ENCODE peak calls at places on chromosomes 2 and 18, in nine cellular contexts. H is GM06990; Q is progenitor cell of endocrine pancreas; S is stimulated activated CD8-positive, alpha-beta memory T cell treated with anti-CD3 and anti-CD28 coated beads, Interleukin-15, amount 100 ng/mL, for 24 hours; F is HTR-8/SVneo; T is HuH-7; Z is DND-41; E is pancreas; W is GM13976. V is an unnamed sample.

GRCh38 chr2:3534251-3534814 is 15.0 kb upstream of the ADI1 start:
- DNase-seq in E (no peak), F (no peak), S (no peak), Z (no peak), W (no peak), Q (no peak), H (no peak), T (no peak), V (no peak)

GRCh38 chr2:190678444-190679162 is 29.7 kb downstream of the NAB1 start:
- DNase-seq in F (no peak), Z (peak), S (no peak), W (no peak), H (peak), E (no peak), Q (no peak), T (no peak), V (peak)

GRCh38 chr2:47041065-47041464 is 114.0 kb downstream of the STPG4 start:
- DNase-seq in Z (no peak), F (no peak), W (no peak), T (no peak), E (no peak), S (no peak), Q (no peak), H (no peak), V (no peak)

GRCh38 chr18:79401494-79402208 is 5.9 kb downstream of the NFATC1 start:
- DNase-seq in E (no peak), F (no peak), Z (no peak), T (no peak), H (no peak), S (no peak), Q (no peak), W (no peak), V (no peak)

GRCh38 chr2:172539767-172540166 is 16.1 kb upstream of the PDK1 start:
- DNase-seq in T (no peak), H (no peak), S (no peak), Z (no peak), E (no peak), W (no peak), Q (no peak), F (no peak), V (no peak)

GRCh38 chr2:118580651-118581050 is 266.8 kb downstream of the EN1 start:
- DNase-seq in H (no peak), F (no peak), T (no peak), Z (no peak), Q (no peak), S (no peak), E (no peak), W (no peak), V (no peak)

GRCh38 chr2:112024246-112024645 is 30.8 kb upstream of the TMEM87B start:
- DNase-seq in F (no peak), Q (no peak), S (no peak), Z (no peak), E (no peak), H (no peak), W (no peak), T (no peak), V (no peak)

GRCh38 chr2:217875556-217876252 is 127.1 kb downstream of the TNS1 start:
- DNase-seq in S (no peak), Q (no peak), W (no peak), F (no peak), T (no peak), Z (no peak), H (no peak), E (no peak), V (no peak)

GRCh38 chr2:98518106-98518505 is 73.4 kb downstream of the INPP4A start:
- DNase-seq in S (no peak), F (peak), T (peak), E (no peak), Z (peak), H (peak), Q (no peak), W (peak), V (no peak)

GRCh38 chr2:151423760-151424159 is 14.1 kb downstream of the RIF1 start:
- DNase-seq in T (no peak), W (no peak), F (no peak), Z (no peak), S (no peak), E (no peak), Q (no peak), H (no peak), V (no peak)

GRCh38 chr18:58429442-58429841 is 199.4 kb downstream of the ALPK2 start:
- DNase-seq in Q (no peak), S (no peak), E (peak), Z (no peak), H (no peak), W (no peak), F (no peak), T (no peak), V (no peak)

GRCh38 chr2:8508766-8509165 is 173.1 kb upstream of the ID2 start:
- DNase-seq in T (no peak), Q (no peak), W (no peak), H (no peak), F (no peak), Z (no peak), E (no peak), S (no peak), V (no peak)

GRCh38 chr2:158025263-158025996 is 76.2 kb upstream of the UPP2 start:
- DNase-seq in T (no peak), F (no peak), Q (no peak), S (no peak), H (no peak), E (no peak), Z (no peak), W (no peak), V (no peak)

GRCh38 chr2:233058717-233059546 is 1.2 kb upstream of the INPP5D start:
- DNase-seq in W (no peak), Q (no peak), S (no peak), T (no peak), Z (no peak), F (no peak), E (no peak), H (no peak), V (no peak)